ENCODE peak calls at places on chromosomes 2 and 18, in six cellular contexts. V is mesendoderm, N is IMR-90, O is neuronal stem cell, B is H1, I is trophoblast cell. Q is an unnamed sample.

GRCh38 chr2:150548527-150548926 is 61.1 kb upstream of the RND3 start:
- DNase-seq in N (peak; percentile 39), I (no peak), B (no peak), V (peak; percentile 65), O (no peak), Q (peak; percentile 49)

GRCh38 chr2:6103949-6104348 is 411.8 kb downstream of the SOX11 start:
- DNase-seq in I (no peak), B (peak; percentile 51), O (no peak), V (peak; percentile 67), N (no peak), Q (no peak)

GRCh38 chr2:29628882-29629281 is 292.5 kb downstream of the ALK start:
- DNase-seq in O (no peak), V (no peak), N (peak; percentile 49), I (no peak), B (no peak), Q (no peak)

GRCh38 chr18:58405107-58405898 is 223.6 kb downstream of the ALPK2 start:
- DNase-seq in N (no peak), I (no peak), V (no peak), B (no peak), O (no peak), Q (no peak)

GRCh38 chr2:190896477-190896876 is 15.9 kb downstream of the GLS start:
- DNase-seq in I (no peak), O (no peak), B (no peak), V (peak; percentile 87), N (no peak), Q (no peak)

GRCh38 chr2:235170536-235171510 is 219.0 kb downstream of the SH3BP4 start:
- DNase-seq in B (no peak), I (peak; percentile 57), N (peak; percentile 60), V (peak; percentile 94), O (peak; percentile 12), Q (peak; percentile 82)

GRCh38 chr2:150620860-150621259 is 133.4 kb upstream of the RND3 start:
- DNase-seq in O (no peak), N (peak; percentile 51), B (no peak), V (no peak), I (no peak), Q (no peak)

GRCh38 chr2:106839849-106840595 is 45.9 kb downstream of the ST6GAL2 start:
- DNase-seq in V (peak; percentile 89), I (no peak), N (no peak), O (peak; percentile 54), B (peak; percentile 67), Q (no peak)

GRCh38 chr2:62404948-62405347 is 101.0 kb downstream of the TMEM17 start:
- DNase-seq in I (no peak), O (no peak), N (no peak), B (no peak), V (no peak), Q (no peak)

GRCh38 chr2:236618370-236618769 is 48.7 kb downstream of the ACKR3 start:
- DNase-seq in B (no peak), N (no peak), I (peak; percentile 53), O (no peak), V (peak; percentile 36), Q (no peak)

GRCh38 chr2:217291259-217291658 is 431.4 kb upstream of the TNP1 start:
- DNase-seq in N (no peak), O (no peak), V (no peak), B (no peak), I (peak; percentile 18), Q (no peak)

GRCh38 chr18:9216459-9216858 is 79.9 kb downstream of the ANKRD12 start:
- DNase-seq in O (no peak), V (no peak), N (no peak), B (no peak), I (no peak), Q (no peak)

GRCh38 chr2:165109915-165110314 is 93.9 kb downstream of the SCN3A start:
- DNase-seq in O (no peak), N (no peak), I (no peak), V (peak; percentile 46), B (no peak), Q (peak; percentile 71)

GRCh38 chr2:239321596-239322413 is 79.0 kb downstream of the HDAC4 start:
- DNase-seq in N (no peak), V (no peak), O (no peak), B (peak; percentile 37), I (no peak), Q (no peak)

GRCh38 chr18:3333721-3334386 is 71.9 kb downstream of the MYL12B start:
- DNase-seq in V (no peak), B (no peak), I (no peak), N (no peak), O (no peak), Q (no peak)

GRCh38 chr2:197311521-197312033 is 997 bp upstream of the ANKRD44 start:
- DNase-seq in V (peak; percentile 38), I (peak; percentile 65), O (no peak), B (no peak), N (no peak), Q (peak; percentile 23)

GRCh38 chr2:61398413-61398812 is 72.5 kb downstream of the USP34 start:
- DNase-seq in V (no peak), I (no peak), O (no peak), N (no peak), B (no peak), Q (no peak)

GRCh38 chr2:183594150-183594549 is 469.9 kb downstream of the NUP35 start:
- DNase-seq in I (no peak), V (no peak), O (no peak), N (no peak), B (no peak), Q (no peak)

GRCh38 chr18:24935008-24935407 is 417.0 kb downstream of the ZNF521 start:
- DNase-seq in O (no peak), I (no peak), N (no peak), B (no peak), V (no peak), Q (no peak)

GRCh38 chr2:38521835-38522234 is 80.9 kb downstream of the HNRNPLL start:
- DNase-seq in B (no peak), I (no peak), V (no peak), N (no peak), O (no peak), Q (no peak)

GRCh38 chr2:38514603-38515154 is 88.0 kb downstream of the HNRNPLL start:
- DNase-seq in V (no peak), N (no peak), O (no peak), I (no peak), B (no peak), Q (no peak)

GRCh38 chr2:38515155-38516074 is 87.3 kb downstream of the HNRNPLL start:
- DNase-seq in O (no peak), B (no peak), V (no peak), I (peak; percentile 35), N (peak; percentile 59), Q (no peak)

GRCh38 chr2:38516122-38516521 is 86.6 kb downstream of the HNRNPLL start:
- DNase-seq in I (no peak), B (no peak), O (no peak), N (no peak), V (no peak), Q (no peak)

GRCh38 chr2:38517284-38517683 is 85.4 kb downstream of the HNRNPLL start:
- DNase-seq in I (no peak), V (no peak), N (no peak), O (no peak), B (no peak), Q (no peak)
- H3K36me3 ChIP-seq in I (no peaks in the 10 kb centered on the region), V (no peaks in the 10 kb centered on the region), N (no peaks in the 10 kb centered on the region), O (no peaks in the 10 kb centered on the region), B (no peaks in the 10 kb centered on the region), Q (no peaks in the 10 kb centered on the region)

DNA sequence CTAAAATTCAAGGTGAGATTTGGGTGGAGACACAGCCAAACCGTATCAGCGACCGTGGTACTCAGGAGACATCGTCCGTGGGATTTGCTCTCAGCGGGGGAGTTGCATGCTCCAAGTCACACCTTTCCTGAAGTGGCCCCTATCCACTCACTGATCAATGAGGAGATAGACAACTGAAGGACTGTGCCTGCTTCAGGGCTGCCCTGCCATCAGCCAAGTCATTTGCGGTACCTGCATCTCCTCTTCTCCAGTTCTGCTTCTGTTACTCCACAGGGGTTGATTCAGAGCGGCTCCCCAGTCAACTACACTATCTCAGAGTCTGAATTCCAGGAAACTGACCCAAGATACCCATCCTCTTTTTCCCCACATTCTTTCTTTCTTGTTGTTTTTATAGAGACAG is 184.1 kb downstream of the MREG start:
- DNase-seq in N (no peak), I (peak; percentile 73), V (peak; percentile 58), B (no peak), O (no peak), Q (no peak)
- H3K4ac ChIP-seq in N (peak overlapping the region; percentile 30), I (peak overlapping the region; percentile 48), V (no peak overlapping the region), B (no peak overlapping the region), O (no peak overlapping the region), Q (no peak overlapping the region)

DNA sequence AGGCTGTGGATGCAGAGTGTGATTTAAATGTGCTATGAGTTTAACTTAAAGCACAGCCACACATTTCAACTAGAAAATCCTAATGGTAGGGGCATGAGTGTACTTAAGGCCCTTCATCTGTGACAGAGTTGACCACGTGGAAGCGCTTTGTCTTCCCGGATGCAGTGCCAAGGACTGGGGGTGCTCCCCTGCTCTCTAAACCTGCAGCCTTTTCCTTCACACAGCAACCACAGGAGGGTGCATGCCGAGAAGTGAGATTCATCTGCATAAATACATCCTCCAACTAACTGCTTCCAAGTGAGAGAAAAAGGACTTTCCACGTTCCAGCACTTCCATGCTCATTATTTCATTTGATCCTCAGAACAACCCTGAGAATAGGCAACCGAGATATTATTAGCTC is 149.6 kb downstream of the MYT1L start:
- DNase-seq in I (no peak), N (no peak), B (no peak), O (no peak), V (no peak), Q (no peak)
- H3K36me3 ChIP-seq in I (no peaks in the 10 kb centered on the region), N (no peaks in the 10 kb centered on the region), B (no peaks in the 10 kb centered on the region), O (no peaks in the 10 kb centered on the region), V (no peaks in the 10 kb centered on the region), Q (no peaks in the 10 kb centered on the region)

DNA sequence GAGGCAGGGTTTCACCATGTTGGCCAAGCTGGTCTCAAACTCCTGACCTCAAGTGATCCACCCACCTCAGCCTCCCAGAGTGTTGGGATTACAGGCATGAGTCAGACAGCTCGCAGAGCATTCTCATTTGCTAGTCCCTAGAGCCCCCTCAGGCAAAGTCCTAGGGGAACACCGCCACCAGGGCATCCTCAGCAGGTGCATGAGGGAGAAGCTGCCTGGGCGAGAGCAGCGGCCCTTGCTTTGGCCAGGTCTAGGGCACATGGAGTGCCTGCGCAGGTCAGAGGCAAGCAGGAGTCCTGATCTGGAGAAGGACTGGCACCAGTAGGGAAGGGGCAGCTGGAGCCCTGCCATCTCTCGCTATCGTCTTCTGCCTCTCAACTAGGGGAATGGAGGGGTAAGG is 32.4 kb downstream of the NGEF start:
- DNase-seq in V (peak; percentile 38), I (no peak), O (no peak), N (peak; percentile 19), B (no peak), Q (no peak)
- H3K4ac ChIP-seq in V (no peak overlapping the region), I (no peak overlapping the region), O (no peak overlapping the region), N (no peak overlapping the region), B (no peak overlapping the region), Q (no peak overlapping the region)